ENCODE peak calls at places on chromosomes 12 and 14, in seven cellular contexts. F, I, A, U, H, K and W are unnamed samples.
A peak's percentile ranks its signal among the peaks of the same experiment; 100 is the strongest.

GRCh38 chr12:111529424-111530368 is 69.4 kb downstream of the ATXN2 start:
- DNase-seq in H (peak; percentile 41), K (no peak), F (no peak), U (peak; percentile 29), I (peak; percentile 34), A (no peak), W (peak; percentile 53)

GRCh38 chr14:65449647-65450046 is 37.1 kb downstream of the FUT8 start:
- DNase-seq in U (no peak), H (no peak), A (no peak), K (no peak), F (no peak), I (no peak), W (no peak)

GRCh38 chr12:47979166-47979565 is 15.8 kb downstream of the TMEM106C start:
- DNase-seq in A (no peak), I (no peak), U (no peak), H (no peak), F (peak; percentile 46), K (no peak), W (no peak)

GRCh38 chr12:55712154-55712553 is 3.7 kb upstream of the BLOC1S1 start:
- DNase-seq in I (no peak), A (no peak), F (no peak), H (no peak), U (no peak), K (no peak), W (no peak)

GRCh38 chr12:108419949-108420348 is 80.8 kb upstream of the CMKLR1 start:
- DNase-seq in H (no peak), A (no peak), I (no peak), K (no peak), U (no peak), F (no peak), W (no peak)

GRCh38 chr14:68644101-68644500 is 148.8 kb downstream of the ZFP36L1 start:
- DNase-seq in A (no peak), H (no peak), K (no peak), I (no peak), F (no peak), U (no peak), W (no peak)

GRCh38 chr12:7009512-7009911 is 8.8 kb downstream of the LPCAT3 start:
- DNase-seq in A (no peak), K (no peak), H (no peak), I (no peak), U (no peak), F (no peak), W (no peak)

GRCh38 chr12:32455607-32456063 is 56.3 kb downstream of the FGD4 start:
- DNase-seq in F (no peak), H (no peak), I (peak; percentile 45), K (no peak), A (peak; percentile 40), U (no peak), W (no peak)

GRCh38 chr12:92546826-92547348 is 155.9 kb upstream of the PLEKHG7 start:
- DNase-seq in H (no peak), F (no peak), A (no peak), U (no peak), K (no peak), I (no peak), W (no peak)

GRCh38 chr12:54126696-54127537 is 61.9 kb downstream of the SMUG1 start:
- DNase-seq in A (no peak), U (peak; percentile 76), K (peak; percentile 88), F (peak; percentile 79), I (no peak), H (peak; percentile 55), W (no peak)

GRCh38 chr12:117069126-117069788 is 30.0 kb downstream of the TESC start:
- DNase-seq in I (no peak), U (no peak), F (no peak), A (no peak), H (no peak), K (no peak), W (no peak)

GRCh38 chr14:74739293-74740030 is 23.7 kb upstream of the YLPM1 start:
- DNase-seq in H (no peak), U (no peak), F (no peak), I (no peak), A (no peak), K (no peak), W (no peak)

DNA sequence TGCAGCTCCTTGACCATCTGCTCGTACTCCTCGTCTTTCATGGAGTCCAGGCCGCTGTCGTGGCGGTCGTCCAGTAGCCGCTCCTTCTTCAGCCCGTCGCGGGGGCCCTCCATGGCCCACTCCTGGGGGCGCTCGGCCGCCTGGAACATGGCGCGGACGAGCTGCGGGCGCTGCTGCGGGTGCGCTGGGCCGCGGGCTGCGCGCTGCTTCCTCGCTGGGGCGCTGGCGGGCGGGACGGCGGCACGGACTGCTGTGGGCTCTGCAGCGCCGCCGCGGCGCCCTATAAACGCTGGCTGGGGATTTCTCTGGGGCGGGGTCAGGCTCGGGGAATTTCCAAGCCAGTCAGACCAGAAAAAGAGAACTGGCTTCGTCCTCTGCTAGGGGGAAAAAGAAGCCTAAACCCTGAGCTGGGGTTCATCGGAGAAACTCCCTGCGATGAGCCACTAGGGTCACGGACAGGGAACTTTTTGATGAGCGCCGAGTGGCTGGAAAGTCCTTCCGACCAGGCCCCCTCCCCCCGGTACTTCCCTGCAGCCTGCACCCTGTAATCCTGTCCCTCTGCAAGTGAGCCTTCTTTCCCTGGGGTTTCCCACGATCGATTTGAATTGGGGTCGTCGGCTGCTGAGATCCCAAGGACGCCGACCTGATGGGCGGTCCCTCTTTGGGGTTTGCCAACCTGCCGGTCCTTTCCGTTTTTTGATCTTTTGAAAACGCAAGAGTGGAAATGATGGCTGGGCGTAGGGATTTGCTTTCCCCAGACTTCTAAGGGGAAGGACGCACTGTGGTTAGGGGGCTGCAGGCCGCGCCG is at the start of gene NFKBIA:
- DNase-seq in A (peak; percentile 87), K (peak; percentile 96), U (peak; percentile 93), H (peak; percentile 93), F (peak; percentile 99), I (peak; percentile 52), W (peak; percentile 74)
- TF ChIP-seq POLR2A in A (peak; percentile 98), K (peak; percentile 65), U (no peak), H (peak; percentile 91), F (peak; percentile 98), I (peak; percentile 93), W (peak; percentile 97)

DNA sequence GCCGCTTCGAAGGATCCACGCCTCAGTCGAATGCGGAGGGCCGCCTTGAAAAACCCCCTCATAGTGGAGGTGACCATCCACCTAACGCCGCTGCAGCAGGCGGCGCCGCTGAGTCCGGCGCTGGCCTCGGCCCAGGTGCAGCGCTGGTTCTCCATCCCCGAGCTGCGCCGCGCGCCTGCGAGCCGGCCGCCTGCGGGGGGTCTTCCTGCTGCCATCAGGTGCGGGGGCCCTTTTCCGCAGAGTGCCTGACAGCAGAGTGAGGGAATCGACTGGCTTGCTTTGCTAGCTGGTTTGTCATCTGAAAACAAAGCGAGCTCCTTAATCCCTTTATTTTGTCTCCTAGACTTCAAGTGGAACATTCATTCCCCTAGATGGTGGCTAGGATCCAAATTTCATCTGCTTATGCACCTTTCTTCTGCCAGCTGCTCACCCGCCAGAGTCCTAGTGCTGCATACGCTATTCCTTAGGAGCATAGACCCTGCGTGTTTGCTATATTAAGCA is 10.4 kb upstream of the DNAL1 start:
- DNase-seq in A (peak; percentile 11), H (peak; percentile 55), F (peak; percentile 91), K (peak; percentile 72), U (peak; percentile 51), I (no peak), W (no peak)
- TF ChIP-seq POLR2AphosphoS5 in A (no peak), H (no peak), F (no peak), K (no peak), U (no peak), I (no peak), W (no peak)

DNA sequence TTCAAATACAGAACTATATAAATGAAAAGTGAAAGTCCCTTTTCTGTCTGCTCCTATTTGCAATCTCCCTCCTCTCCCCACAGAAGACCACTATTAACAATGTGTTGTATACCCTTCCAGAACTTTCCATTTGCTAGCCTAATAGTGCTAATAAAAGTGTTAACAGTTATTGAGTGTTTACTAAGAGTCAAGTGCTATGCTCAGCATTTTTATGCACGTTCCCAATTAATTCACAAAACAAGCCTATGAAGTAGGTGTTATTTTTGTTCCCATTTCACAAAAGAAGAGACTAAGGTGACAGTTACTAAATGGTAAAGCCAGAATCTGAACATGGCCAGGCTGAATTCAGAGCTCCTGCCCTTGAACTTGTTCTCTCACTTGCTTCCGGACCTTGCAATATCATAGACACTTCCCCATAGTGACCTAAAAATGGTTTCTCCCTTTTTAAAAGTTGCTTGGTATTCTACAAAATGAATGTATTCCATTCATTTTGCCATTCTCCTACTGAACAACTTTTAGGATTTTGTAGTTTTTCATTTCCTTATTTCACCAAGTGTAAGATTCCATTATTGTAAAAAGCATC is 1.6 kb upstream of the PRKAB1 start:
- DNase-seq in U (no peak), A (no peak), H (no peak), I (no peak), K (no peak), F (no peak), W (no peak)
- TF ChIP-seq POLR2A in U (no peak), A (no peak), H (no peak), I (no peak), K (no peak), F (no peak), W (no peak)

DNA sequence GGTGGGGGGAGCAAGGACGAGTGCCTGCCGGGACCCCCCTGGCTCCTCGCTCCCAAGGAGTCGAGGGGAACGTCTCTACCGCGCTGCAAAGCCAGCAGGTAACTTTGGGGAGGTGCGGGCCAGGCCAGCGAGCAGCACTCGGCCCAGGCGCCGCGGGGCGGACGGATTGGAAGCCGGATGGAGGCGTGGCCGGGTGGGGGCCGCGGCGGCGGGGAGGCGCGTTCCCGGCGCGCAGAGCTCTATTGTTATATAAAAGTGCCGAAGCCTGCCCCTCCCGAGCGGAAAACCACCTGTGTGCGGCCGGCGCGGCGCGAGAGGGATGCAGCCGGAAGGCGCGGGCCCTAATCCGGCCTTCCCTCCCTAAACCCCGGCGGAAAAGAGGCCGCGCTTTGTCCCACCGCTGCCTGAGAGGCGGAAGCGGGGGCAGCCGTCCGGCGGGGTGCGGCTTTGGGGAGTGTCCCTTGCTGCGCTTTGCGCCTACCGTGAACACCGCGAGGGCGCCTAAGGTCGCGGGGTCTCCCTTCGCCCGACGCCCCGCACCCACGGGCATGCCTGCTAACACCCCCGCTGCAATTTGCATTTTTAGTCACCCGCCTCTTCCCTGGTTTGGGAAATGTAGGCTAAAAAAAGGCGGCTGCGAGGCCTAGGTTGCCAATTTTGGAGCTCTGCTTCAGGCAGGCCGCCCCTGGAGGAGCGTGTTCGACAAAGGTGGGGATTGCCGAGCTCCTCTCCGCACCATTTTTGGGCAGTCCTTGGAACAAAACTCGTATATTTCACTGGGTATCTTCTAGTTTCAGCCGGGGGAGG is 1.7 kb upstream of the DUSP6 start:
- DNase-seq in I (peak; percentile 73), K (peak; percentile 87), U (peak; percentile 86), A (peak; percentile 77), H (peak; percentile 90), F (peak; percentile 98), W (peak; percentile 40)
- TF ChIP-seq POLR2AphosphoS5 in I (peak; percentile 53), K (peak; percentile 33), U (peak; percentile 80), A (peak; percentile 21), H (peak; percentile 89), F (no peak), W (no peak)

GRCh38 chr14:96205994-96206392 is 1.4 kb downstream of the BDKRB2 start:
- DNase-seq in F (no peak), A (no peak), K (no peak), U (no peak), H (no peak), I (no peak), W (no peak)
- TF ChIP-seq POLR2A in F (no peak), A (no peak), K (no peak), U (no peak), H (no peak), I (no peak), W (no peak)

GRCh38 chr14:72615511-72616121 is 278.3 kb downstream of the DPF3 start:
- DNase-seq in U (no peak), K (no peak), A (no peak), I (no peak), F (no peak), H (no peak), W (no peak)
- TF ChIP-seq POLR2AphosphoS5 in U (no peak), K (no peak), A (no peak), I (no peak), F (no peak), H (no peak), W (no peak)

GRCh38 chr12:80924437-80924836 is 13.3 kb downstream of the LIN7A start:
- DNase-seq in K (no peak), U (no peak), F (no peak), A (no peak), H (no peak), I (no peak), W (no peak)
- TF ChIP-seq POLR2A in K (no peak), U (no peak), F (no peak), A (no peak), H (no peak), I (no peak), W (no peak)